ENCODE peak calls at places on chromosomes 5 and 9, in four cellular contexts. L is coronary artery; C is activated CD4-positive, alpha-beta T cell treated with anti-CD3 and anti-CD28 coated beads for 24 hours; R is AG20443. E is an unnamed sample.
A peak's percentile ranks its signal among the peaks of the same experiment; 100 is the strongest.

GRCh38 chr9:108511200-108511756 is 344.5 kb downstream of the ACTL7B start:
- DNase-seq in L (no peak), C (no peak), R (peak; percentile 92), E (no peak)

GRCh38 chr5:8997542-8998070 is 548.3 kb downstream of the SEMA5A start:
- DNase-seq in L (no peak), C (no peak), R (no peak), E (no peak)

GRCh38 chr5:174344335-174344734 is 298.8 kb downstream of the NSG2 start:
- DNase-seq in L (no peak), C (no peak), R (no peak), E (no peak)

GRCh38 chr5:140114341-140115185 is 654 bp downstream of the PURA start:
- DNase-seq in L (peak; percentile 82), C (no peak), R (peak; percentile 66), E (peak; percentile 62)

GRCh38 chr9:21110708-21111576 is 30.7 kb downstream of the IFNW1 start:
- DNase-seq in L (no peak), C (peak; percentile 18), R (peak; percentile 48), E (peak; percentile 81)

GRCh38 chr5:151019331-151019730 is 1.1 kb upstream of the GPX3 start:
- DNase-seq in L (no peak), C (no peak), R (no peak), E (no peak)

GRCh38 chr9:22617156-22617555 is 170.5 kb downstream of the DMRTA1 start:
- DNase-seq in L (no peak), C (no peak), R (no peak), E (peak; percentile 11)

GRCh38 chr9:83024501-83025125 is 38.3 kb downstream of the RASEF start:
- DNase-seq in L (no peak), C (no peak), R (no peak), E (no peak)

GRCh38 chr5:1472964-1473628 is 27.9 kb upstream of the SLC6A3 start:
- DNase-seq in L (no peak), C (no peak), R (no peak), E (no peak)

GRCh38 chr9:29332789-29333188 is 1759.5 kb upstream of the C9orf72 start:
- DNase-seq in L (no peak), C (no peak), R (no peak), E (peak; percentile 58)

GRCh38 chr5:93831449-93831848 is 90.0 kb upstream of the POU5F2 start:
- DNase-seq in L (no peak), C (no peak), R (peak; percentile 83), E (peak; percentile 69)